ENCODE peak calls at places on chromosome 18, in five cellular contexts. One of them, this sample, is unnamed.
A peak's percentile ranks its signal among the peaks of the same experiment; 100 is the strongest.

GRCh38 chr18:24016643-24017042 is 2.1 kb downstream of the TTC39C start:
- DNase-seq in Peyer's patch: no peak
- DNase-seq in body of pancreas: no peak
- DNase-seq in pancreas: no peak
- DNase-seq in mesendoderm: peak; percentile 34
- DNase-seq in this sample: no peak

GRCh38 chr18:24631238-24632025 is 171.0 kb downstream of the HRH4 start:
- DNase-seq in Peyer's patch: no peak
- DNase-seq in body of pancreas: no peak
- DNase-seq in pancreas: no peak
- DNase-seq in mesendoderm: peak; percentile 29
- DNase-seq in this sample: no peak

GRCh38 chr18:7000484-7001096 is 117.0 kb downstream of the LAMA1 start:
- DNase-seq in body of pancreas: peak; percentile 34
- DNase-seq in pancreas: no peak
- DNase-seq in Peyer's patch: no peak
- DNase-seq in mesendoderm: peak; percentile 54
- DNase-seq in this sample: no peak

GRCh38 chr18:49645196-49645595 is 83.3 kb downstream of the LIPG start:
- DNase-seq in body of pancreas: no peak
- DNase-seq in mesendoderm: no peak
- DNase-seq in pancreas: no peak
- DNase-seq in Peyer's patch: no peak
- DNase-seq in this sample: no peak

GRCh38 chr18:68893396-68893795 is 95.5 kb downstream of the CCDC102B start:
- DNase-seq in body of pancreas: no peak
- DNase-seq in mesendoderm: no peak
- DNase-seq in Peyer's patch: no peak
- DNase-seq in pancreas: no peak
- DNase-seq in this sample: no peak

GRCh38 chr18:39647627-39648502 is 2082.3 kb upstream of the CELF4 start:
- DNase-seq in pancreas: no peak
- DNase-seq in body of pancreas: no peak
- DNase-seq in mesendoderm: no peak
- DNase-seq in Peyer's patch: no peak
- DNase-seq in this sample: no peak

GRCh38 chr18:11112218-11112750 is 37.1 kb downstream of the PIEZO2 start:
- DNase-seq in pancreas: no peak
- DNase-seq in mesendoderm: no peak
- DNase-seq in Peyer's patch: no peak
- DNase-seq in body of pancreas: no peak
- DNase-seq in this sample: no peak

GRCh38 chr18:42649636-42650035 is 465.8 kb downstream of the RIT2 start:
- DNase-seq in pancreas: no peak
- DNase-seq in Peyer's patch: no peak
- DNase-seq in body of pancreas: no peak
- DNase-seq in mesendoderm: no peak
- DNase-seq in this sample: no peak

GRCh38 chr18:26640541-26640940 is 92.2 kb upstream of the KCTD1 start:
- DNase-seq in Peyer's patch: no peak
- DNase-seq in body of pancreas: no peak
- DNase-seq in mesendoderm: no peak
- DNase-seq in pancreas: no peak
- DNase-seq in this sample: no peak

GRCh38 chr18:42611134-42611533 is 504.4 kb downstream of the RIT2 start:
- DNase-seq in body of pancreas: no peak
- DNase-seq in pancreas: no peak
- DNase-seq in Peyer's patch: no peak
- DNase-seq in mesendoderm: no peak
- DNase-seq in this sample: no peak

GRCh38 chr18:24987271-24987932 is 364.6 kb downstream of the ZNF521 start:
- DNase-seq in body of pancreas: no peak
- DNase-seq in mesendoderm: peak; percentile 68
- DNase-seq in pancreas: no peak
- DNase-seq in Peyer's patch: no peak
- DNase-seq in this sample: no peak

GRCh38 chr18:28152354-28152753 is 24.6 kb downstream of the CDH2 start:
- DNase-seq in body of pancreas: no peak
- DNase-seq in pancreas: no peak
- DNase-seq in mesendoderm: peak; percentile 60
- DNase-seq in Peyer's patch: no peak
- DNase-seq in this sample: no peak
- H3K4me1 ChIP-seq in body of pancreas: no peaks in the 10 kb centered on the region
- H3K4me1 ChIP-seq in pancreas: no peaks in the 10 kb centered on the region
- H3K4me1 ChIP-seq in mesendoderm: peaks cover 37% of the 10 kb centered on the region
- H3K4me1 ChIP-seq in Peyer's patch: no peaks in the 10 kb centered on the region
- H3K4me1 ChIP-seq in this sample: no peaks in the 10 kb centered on the region

GRCh38 chr18:13067124-13067523 is 76.0 kb downstream of the CEP192 start:
- DNase-seq in body of pancreas: no peak
- DNase-seq in mesendoderm: no peak
- DNase-seq in Peyer's patch: no peak
- DNase-seq in pancreas: no peak
- DNase-seq in this sample: no peak
- H3K27ac ChIP-seq in body of pancreas: no peak overlapping the region
- H3K27ac ChIP-seq in mesendoderm: no peak overlapping the region
- H3K27ac ChIP-seq in Peyer's patch: no peak overlapping the region
- H3K27ac ChIP-seq in pancreas: no peak overlapping the region
- H3K27ac ChIP-seq in this sample: no peak overlapping the region

GRCh38 chr18:59352250-59352855 is 6.7 kb downstream of the LMAN1 start:
- DNase-seq in mesendoderm: no peak
- DNase-seq in body of pancreas: no peak
- DNase-seq in pancreas: no peak
- DNase-seq in Peyer's patch: no peak
- DNase-seq in this sample: no peak
- H3K36me3 ChIP-seq in mesendoderm: peaks cover 5% of the 10 kb centered on the region
- H3K36me3 ChIP-seq in body of pancreas: peaks cover 34% of the 10 kb centered on the region
- H3K36me3 ChIP-seq in pancreas: peaks cover 22% of the 10 kb centered on the region
- H3K36me3 ChIP-seq in Peyer's patch: no peaks in the 10 kb centered on the region
- H3K36me3 ChIP-seq in this sample: peaks cover 47% of the 10 kb centered on the region

GRCh38 chr18:3457261-3457724 is 7.3 kb downstream of the TGIF1 start:
- DNase-seq in body of pancreas: peak; percentile 29
- DNase-seq in Peyer's patch: no peak
- DNase-seq in pancreas: no peak
- DNase-seq in mesendoderm: no peak
- DNase-seq in this sample: no peak
- H3K4me1 ChIP-seq in body of pancreas: peaks cover 64% of the 10 kb centered on the region
- H3K4me1 ChIP-seq in Peyer's patch: no peaks in the 10 kb centered on the region
- H3K4me1 ChIP-seq in pancreas: peaks cover 9% of the 10 kb centered on the region
- H3K4me1 ChIP-seq in mesendoderm: peaks cover 11% of the 10 kb centered on the region
- H3K4me1 ChIP-seq in this sample: peaks cover 72% of the 10 kb centered on the region

DNA sequence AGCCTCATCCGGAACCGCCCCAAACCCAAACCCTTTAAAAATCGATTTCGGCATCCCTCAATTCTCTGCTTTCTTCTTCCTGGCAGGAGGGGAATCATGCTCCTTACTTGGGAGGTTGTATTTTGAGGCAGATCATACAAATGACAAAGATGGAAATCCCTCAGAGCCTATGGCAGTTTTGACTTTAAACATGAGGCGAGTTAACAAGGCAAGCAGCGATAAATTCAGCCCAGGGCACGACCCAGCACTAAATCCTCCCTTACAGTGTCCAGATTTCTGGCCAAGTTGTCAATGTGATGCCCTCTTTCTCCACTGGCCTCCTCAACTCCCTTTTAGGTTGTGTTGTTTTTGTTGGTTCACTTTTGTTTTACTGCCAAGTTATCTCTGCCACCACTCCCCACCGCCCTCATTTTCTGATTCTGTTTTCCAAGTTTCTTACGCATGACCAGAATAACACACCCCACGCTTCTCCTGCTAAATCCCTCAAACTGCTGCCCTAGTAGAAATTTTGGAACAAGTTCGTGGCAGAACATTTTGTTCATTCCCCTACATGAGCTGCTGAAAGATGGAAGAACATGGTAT is 68.3 kb downstream of the CTAGE1 start:
- DNase-seq in body of pancreas: no peak
- DNase-seq in pancreas: no peak
- DNase-seq in mesendoderm: no peak
- DNase-seq in Peyer's patch: no peak
- DNase-seq in this sample: no peak
- H3K27ac ChIP-seq in body of pancreas: peak overlapping the region; percentile 87
- H3K27ac ChIP-seq in pancreas: peak overlapping the region; percentile 71
- H3K27ac ChIP-seq in mesendoderm: no peak overlapping the region
- H3K27ac ChIP-seq in Peyer's patch: peak overlapping the region; percentile 56
- H3K27ac ChIP-seq in this sample: peak overlapping the region; percentile 21

GRCh38 chr18:45861926-45862325 is 36.5 kb downstream of the SIGLEC15 start:
- DNase-seq in mesendoderm: no peak
- DNase-seq in Peyer's patch: no peak
- DNase-seq in body of pancreas: no peak
- DNase-seq in pancreas: no peak
- DNase-seq in this sample: no peak
- H3K36me3 ChIP-seq in mesendoderm: no peaks in the 10 kb centered on the region
- H3K36me3 ChIP-seq in Peyer's patch: no peaks in the 10 kb centered on the region
- H3K36me3 ChIP-seq in body of pancreas: peaks cover 33% of the 10 kb centered on the region
- H3K36me3 ChIP-seq in pancreas: peaks cover 18% of the 10 kb centered on the region
- H3K36me3 ChIP-seq in this sample: peaks cover 56% of the 10 kb centered on the region